ENCODE peak calls at places on chromosomes 1 and 21, in nine cellular contexts. Q is COR-L47; G is mesenteric fat pad; N is GM19239; R is stimulated activated CD4-positive, alpha-beta T cell treated with anti-CD3 and anti-CD28 coated beads, Interleukin-2, amount 100 ng/mL, for 4 hours; H is cardiac fibroblast; W is kidney tubule cell; U is activated naive CD8-positive, alpha-beta T cell treated with anti-CD3 and anti-CD28 coated beads, Interleukin-2, amount 50 U/mL, for 24 hours; Z is T-helper 2 cell. V is an unnamed sample.

GRCh38 chr1:225691861-225692516 is 39.1 kb upstream of the ENAH start:
- DNase-seq in Q (no peak), G (no peak), N (no peak), R (no peak), H (peak), W (peak), U (no peak), Z (no peak), V (no peak)

GRCh38 chr21:38806153-38806941 is 618 bp downstream of the ETS2 start:
- DNase-seq in Q (no peak), G (no peak), N (peak), R (no peak), H (no peak), W (peak), U (peak), Z (peak), V (peak)

GRCh38 chr1:49728377-49728776 is 295.4 kb downstream of the AGBL4 start:
- DNase-seq in Q (no peak), G (no peak), N (no peak), R (no peak), H (no peak), W (peak), U (no peak), Z (no peak), V (no peak)

GRCh38 chr1:212132040-212132439 is 96.5 kb downstream of the DTL start:
- DNase-seq in Q (no peak), G (no peak), N (no peak), R (no peak), H (no peak), W (peak), U (peak), Z (no peak), V (no peak)

GRCh38 chr1:27508139-27508665 is 18.2 kb upstream of the WASF2 start:
- DNase-seq in Q (no peak), G (no peak), N (no peak), R (no peak), H (no peak), W (no peak), U (no peak), Z (no peak), V (no peak)

GRCh38 chr21:35850029-35850428 is 210.3 kb downstream of the SETD4 start:
- DNase-seq in Q (no peak), G (no peak), N (no peak), R (no peak), H (peak), W (peak), U (no peak), Z (no peak), V (no peak)

GRCh38 chr1:243264718-243265117 is 8.9 kb downstream of the SDCCAG8 start:
- DNase-seq in Q (no peak), G (no peak), N (no peak), R (no peak), H (peak), W (peak), U (no peak), Z (no peak), V (no peak)

GRCh38 chr1:224637510-224637909 is 21.4 kb downstream of the CNIH3 start:
- DNase-seq in Q (no peak), G (no peak), N (no peak), R (no peak), H (peak), W (peak), U (no peak), Z (no peak), V (no peak)

GRCh38 chr1:109650609-109651008 is 5.3 kb upstream of the GSTM4 start:
- DNase-seq in Q (no peak), G (no peak), N (no peak), R (no peak), H (no peak), W (no peak), U (no peak), Z (no peak), V (no peak)

GRCh38 chr1:180633092-180634045 is 1.5 kb downstream of the XPR1 start:
- DNase-seq in Q (no peak), G (no peak), N (no peak), R (no peak), H (peak), W (peak), U (no peak), Z (no peak), V (no peak)